ENCODE peak calls at places on chromosome X, in five cellular contexts. K is mesothelial cell of epicardium, N is HFFc6, B is GM20000, L is pancreas. O is an unnamed sample.

GRCh38 chrX:114532093-114532805 is 51.6 kb upstream of the HTR2C start:
- DNase-seq in L (no peak), B (no peak), N (no peak), K (no peak), O (no peak)

GRCh38 chrX:118657413-118657812 is 70.0 kb upstream of the IL13RA1 start:
- DNase-seq in N (no peak), K (no peak), L (no peak), B (no peak), O (no peak)

GRCh38 chrX:39065051-39065871 is 264.0 kb downstream of the MID1IP1 start:
- DNase-seq in N (no peak), K (no peak), L (no peak), B (no peak), O (no peak)

GRCh38 chrX:3280706-3281105 is 65.7 kb downstream of the MXRA5 start:
- DNase-seq in L (no peak), K (no peak), N (no peak), B (no peak), O (no peak)

GRCh38 chrX:19642517-19643109 is 127.3 kb upstream of the MAP3K15 start:
- DNase-seq in B (no peak), L (no peak), K (no peak), N (no peak), O (no peak)

GRCh38 chrX:40143001-40143400 is 45.2 kb upstream of the BCOR start:
- DNase-seq in L (no peak), K (no peak), N (no peak), B (no peak), O (no peak)

GRCh38 chrX:4661771-4662170 is 948.3 kb upstream of the PRKX start:
- DNase-seq in L (no peak), K (no peak), N (no peak), B (no peak), O (no peak)

GRCh38 chrX:120310861-120311631 is at the start of gene TMEM255A:
- DNase-seq in L (peak; percentile 63), B (no peak), N (no peak), K (peak; percentile 38), O (no peak)

GRCh38 chrX:38754102-38754790 is 47.0 kb upstream of the MID1IP1 start:
- DNase-seq in L (no peak), N (peak; percentile 26), B (peak; percentile 16), K (no peak), O (peak; percentile 22)

GRCh38 chrX:100413231-100413630 is 3.2 kb upstream of the PCDH19 start:
- DNase-seq in K (peak; percentile 54), L (no peak), N (peak; percentile 34), B (peak; percentile 52), O (peak; percentile 74)

GRCh38 chrX:43813898-43814297 is 68.4 kb downstream of the MAOB start:
- DNase-seq in N (no peak), K (no peak), L (no peak), B (no peak), O (no peak)

GRCh38 chrX:120741452-120741851 is 111.6 kb upstream of the C1GALT1C1 start:
- DNase-seq in N (no peak), L (no peak), B (no peak), K (no peak), O (no peak)

GRCh38 chrX:153504445-153505016 is 9.8 kb downstream of the BGN start:
- DNase-seq in B (no peak), L (no peak), N (no peak), K (no peak), O (no peak)

GRCh38 chrX:155888139-155888538 is 7.0 kb downstream of the VAMP7 start:
- DNase-seq in K (no peak), B (no peak), N (peak; percentile 78), L (no peak), O (no peak)

GRCh38 chrX:72005046-72005445 is 94.4 kb downstream of the NHSL2 start:
- DNase-seq in K (no peak), B (no peak), L (no peak), N (no peak), O (no peak)

GRCh38 chrX:27598312-27598711 is 8.2 kb downstream of the DCAF8L2 start:
- DNase-seq in L (no peak), K (no peak), B (no peak), N (no peak), O (no peak)

GRCh38 chrX:101460669-101461068 is 24.6 kb upstream of the ARMCX4 start:
- DNase-seq in K (no peak), B (no peak), N (no peak), L (no peak), O (no peak)

GRCh38 chrX:136126371-136126770 is 21.0 kb upstream of the FHL1 start:
- DNase-seq in K (no peak), L (no peak), N (no peak), B (no peak), O (no peak)

GRCh38 chrX:10529344-10529743 is 91.0 kb downstream of the MID1 start:
- DNase-seq in N (no peak), L (no peak), K (no peak), B (no peak), O (no peak)

GRCh38 chrX:50913520-50913919 is 3.0 kb downstream of the BMP15 start:
- DNase-seq in B (no peak), N (no peak), L (no peak), K (no peak), O (no peak)

GRCh38 chrX:29604381-29604780 is 611.0 kb upstream of the MAGEB2 start:
- DNase-seq in N (no peak), L (no peak), B (no peak), K (no peak), O (no peak)

GRCh38 chrX:24672701-24673190 is 21.0 kb upstream of the POLA1 start:
- DNase-seq in B (no peak), K (no peak), N (no peak), L (no peak), O (no peak)

GRCh38 chrX:13990126-13990525 is 39.6 kb downstream of the GEMIN8 start:
- DNase-seq in L (no peak), N (no peak), B (no peak), K (no peak), O (no peak)

GRCh38 chrX:121256653-121257052 is 209.2 kb downstream of the GLUD2 start:
- DNase-seq in B (no peak), L (no peak), K (no peak), N (no peak), O (no peak)

GRCh38 chrX:42366181-42366580 is 411.8 kb downstream of the PPP1R2C start:
- DNase-seq in N (no peak), K (no peak), B (no peak), L (no peak), O (no peak)

GRCh38 chrX:38954520-38954919 is 153.3 kb downstream of the MID1IP1 start:
- DNase-seq in K (no peak), N (no peak), B (peak; percentile 6), L (no peak), O (no peak)

GRCh38 chrX:149540621-149541520 is at the start of gene EOLA1:
- DNase-seq in L (peak; percentile 76), K (peak; percentile 41), B (peak; percentile 55), N (peak; percentile 92), O (peak; percentile 72)
- TF ChIP-seq CTCF in L (no peak), K (no peak), B (no peak), N (no peak), O (no peak)

GRCh38 chrX:7943600-7944245 is 16.5 kb upstream of the PNPLA4 start:
- DNase-seq in N (no peak), B (no peak), K (no peak), L (no peak), O (no peak)

GRCh38 chrX:7946960-7947359 is 19.7 kb upstream of the PNPLA4 start:
- DNase-seq in N (no peak), B (no peak), K (no peak), L (no peak), O (no peak)

DNA sequence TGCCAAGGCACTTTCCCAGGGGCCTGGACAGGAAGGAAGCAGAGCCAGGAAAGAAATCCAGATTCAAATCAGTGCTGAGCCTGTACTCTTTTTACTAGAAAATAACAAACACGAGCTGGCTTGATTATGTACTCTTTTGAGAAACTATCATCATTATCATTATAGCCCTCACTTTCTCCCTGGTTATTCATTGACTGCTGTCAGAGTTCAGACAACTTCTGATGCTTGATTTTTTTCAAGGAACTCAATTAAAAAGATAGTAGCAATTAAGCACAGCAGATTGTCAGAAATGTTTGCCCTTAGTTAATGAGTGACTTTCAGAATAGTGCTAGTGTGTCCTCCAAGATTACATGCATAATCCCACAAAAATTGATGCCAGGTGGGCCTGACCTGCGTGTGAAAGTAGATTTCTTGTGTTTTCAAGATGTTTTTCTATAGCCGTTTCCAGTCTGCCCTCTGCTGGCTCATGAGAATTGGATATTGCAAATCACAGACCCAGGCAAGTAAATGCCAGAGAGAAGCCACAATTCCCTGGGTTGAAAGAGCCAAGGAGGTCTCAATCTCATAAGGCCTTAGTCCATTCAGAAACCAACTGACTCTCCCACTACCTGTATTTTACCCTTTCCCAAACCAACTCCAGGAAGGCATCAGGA is 14.3 kb upstream of the PNPLA4 start:
- DNase-seq in B (no peak), K (no peak), L (no peak), N (no peak), O (no peak)
- TF ChIP-seq CTCF in B (no peak), K (peak; percentile 20), L (no peak), N (peak; percentile 54), O (peak; percentile 55)

GRCh38 chrX:139559383-139560042 is 29.0 kb downstream of the F9 start:
- DNase-seq in N (peak; percentile 28), K (no peak), B (peak; percentile 4), L (no peak), O (peak; percentile 30)
- TF ChIP-seq CTCF in N (peak; percentile 66), K (peak; percentile 37), B (no peak), L (peak; percentile 34), O (peak; percentile 64)

DNA sequence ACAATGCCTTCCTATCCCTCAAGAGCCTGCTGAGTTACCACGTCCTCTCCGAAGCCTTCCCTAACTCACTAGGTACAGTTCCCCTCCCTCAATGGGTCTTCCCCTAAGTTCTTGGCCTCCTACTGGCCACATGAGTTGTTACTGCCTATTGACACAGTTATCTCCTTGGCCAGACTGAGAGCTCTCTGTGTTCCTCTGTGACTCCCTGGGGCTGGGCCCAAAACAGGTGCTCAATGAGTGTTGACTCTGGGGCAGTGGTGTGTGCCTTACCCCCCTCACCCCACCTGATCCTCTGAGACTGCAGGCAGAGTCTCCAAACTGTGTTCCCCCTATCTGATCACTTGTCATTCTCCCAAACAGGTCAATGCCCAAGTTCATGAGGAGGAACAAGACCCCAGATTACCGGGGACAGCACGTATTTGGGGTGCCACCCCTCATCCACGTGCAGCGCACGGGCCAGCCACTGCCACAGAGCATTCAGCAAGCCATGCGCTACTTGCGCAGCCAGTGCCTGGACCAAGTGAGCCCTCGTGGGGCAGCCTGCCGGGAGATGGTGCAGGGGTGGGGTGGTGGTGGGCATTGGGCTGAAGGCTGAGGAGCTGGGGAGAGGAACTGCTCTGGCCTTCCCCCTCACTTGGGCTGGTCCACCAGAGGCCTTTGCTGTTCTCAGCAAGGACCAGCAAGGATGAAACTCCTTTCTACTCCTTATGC is 72.6 kb downstream of the STARD8 start:
- DNase-seq in B (no peak), N (no peak), K (no peak), L (no peak), O (no peak)
- TF ChIP-seq CTCF in B (no peak), N (peak; percentile 52), K (no peak), L (no peak), O (peak; percentile 16)